ENCODE peak calls at places on chromosomes 4 and X, in nine cellular contexts. D, A, L, C, V, N, P, E and U are unnamed samples.

GRCh38 chr4:2637956-2638552 is 101.6 kb downstream of the FAM193A start:
- DNase-seq in A (no peak), V (no peak), N (no peak), E (no peak), D (no peak), C (no peak), P (no peak), L (no peak), U (peak; percentile 26)

GRCh38 chr4:38189445-38189844 is 229.2 kb downstream of the PTTG2 start:
- DNase-seq in L (no peak), E (peak; percentile 77), A (no peak), C (no peak), D (peak; percentile 91), V (peak; percentile 73), P (peak; percentile 40), N (no peak), U (no peak)

GRCh38 chrX:41238543-41238942 is 95.4 kb upstream of the DDX3X start:
- DNase-seq in L (no peak), A (no peak), E (no peak), N (no peak), C (no peak), D (peak; percentile 55), P (peak; percentile 9), V (no peak), U (no peak)

GRCh38 chr4:52103314-52103713 is 52.2 kb downstream of the SPATA18 start:
- DNase-seq in D (peak; percentile 56), L (peak; percentile 65), P (no peak), C (no peak), E (peak; percentile 18), A (no peak), N (no peak), V (no peak), U (no peak)

GRCh38 chrX:87338510-87338909 is 179.1 kb upstream of the KLHL4 start:
- DNase-seq in A (no peak), C (no peak), V (no peak), D (peak; percentile 0), N (no peak), E (peak; percentile 17), P (no peak), L (peak; percentile 44), U (no peak)

GRCh38 chr4:113935190-113935589 is 44.3 kb downstream of the ARSJ start:
- DNase-seq in D (peak; percentile 43), L (no peak), P (no peak), C (no peak), E (no peak), N (no peak), A (no peak), V (no peak), U (no peak)

GRCh38 chr4:3725936-3726895 is 40.0 kb upstream of the ADRA2C start:
- DNase-seq in C (no peak), D (no peak), L (no peak), E (no peak), V (no peak), P (no peak), A (no peak), N (no peak), U (no peak)

GRCh38 chr4:172356002-172356401 is 542.8 kb downstream of the GALNTL6 start:
- DNase-seq in C (no peak), V (no peak), N (no peak), A (no peak), E (no peak), D (no peak), L (no peak), P (no peak), U (no peak)

GRCh38 chr4:67394771-67395310 is 150.5 kb downstream of the CENPC start:
- DNase-seq in A (no peak), P (no peak), N (no peak), D (no peak), V (no peak), E (no peak), L (no peak), C (no peak), U (no peak)

GRCh38 chrX:119573840-119574393 is 446 bp upstream of the UBE2A start:
- DNase-seq in L (no peak), A (no peak), C (no peak), N (no peak), D (peak; percentile 57), V (peak; percentile 65), E (no peak), P (no peak), U (peak; percentile 17)

GRCh38 chr4:130849985-130850632 is 1754.2 kb downstream of the C4orf33 start:
- DNase-seq in L (no peak), C (no peak), V (no peak), P (no peak), E (no peak), A (no peak), N (no peak), D (no peak), U (no peak)

DNA sequence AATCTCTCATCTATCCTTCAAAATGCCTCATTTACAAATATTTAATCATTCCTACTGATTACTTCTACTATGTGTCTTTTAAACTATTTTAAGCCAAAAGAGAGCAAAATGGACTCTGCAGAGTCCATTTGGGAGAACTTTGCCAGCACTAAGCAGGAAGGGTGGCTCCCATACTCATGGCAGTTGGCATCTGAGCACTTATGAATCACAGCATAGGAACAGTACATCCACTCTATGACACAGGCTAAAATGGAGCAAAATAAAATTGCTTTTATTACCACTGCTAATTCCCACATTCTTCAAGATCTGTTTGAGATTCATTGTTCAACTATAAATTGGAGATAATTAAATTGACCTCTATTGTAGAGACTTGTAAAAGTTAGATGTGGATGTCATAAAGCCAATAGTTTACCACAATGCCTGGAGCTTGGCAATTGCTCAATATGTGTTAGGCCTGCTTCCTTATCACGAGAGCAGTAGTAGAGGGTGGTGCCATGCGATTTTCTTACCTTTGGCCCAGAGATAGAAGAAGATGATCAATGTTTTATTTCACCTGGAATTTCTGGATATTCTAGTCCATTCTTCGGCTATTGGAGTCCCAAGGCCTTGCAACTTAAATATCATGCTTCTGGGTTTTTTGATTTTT is 19.1 kb downstream of the HPGD start:
- DNase-seq in N (no peak), V (no peak), P (no peak), A (no peak), E (no peak), D (peak; percentile 68), L (no peak), C (no peak), U (no peak)
- H3K4me1 ChIP-seq in N (no peaks in the 10 kb centered on the region), V (no peaks in the 10 kb centered on the region), P (peaks cover 18% of the 10 kb centered on the region), A (no peaks in the 10 kb centered on the region), E (no peaks in the 10 kb centered on the region), D (no peaks in the 10 kb centered on the region), L (peaks cover 7% of the 10 kb centered on the region), C (no peaks in the 10 kb centered on the region), U (no peaks in the 10 kb centered on the region)

GRCh38 chr4:185821029-185821419 is 9.0 kb upstream of the SORBS2 start:
- DNase-seq in N (no peak), E (no peak), C (peak; percentile 11), D (no peak), V (no peak), L (no peak), A (no peak), P (no peak), U (no peak)

GRCh38 chr4:185819144-185819543 is 7.2 kb upstream of the SORBS2 start:
- DNase-seq in E (no peak), N (no peak), D (no peak), V (no peak), L (no peak), C (no peak), A (no peak), P (no peak), U (no peak)

GRCh38 chr4:185820119-185821028 is 8.4 kb upstream of the SORBS2 start:
- DNase-seq in L (peak; percentile 26), A (no peak), D (no peak), E (no peak), P (no peak), C (peak; percentile 41), V (no peak), N (peak; percentile 59), U (no peak)

GRCh38 chr4:185813133-185813532 is 1.1 kb upstream of the SORBS2 start:
- DNase-seq in C (no peak), D (no peak), V (no peak), E (no peak), A (no peak), L (no peak), N (no peak), P (no peak), U (no peak)

GRCh38 chr4:185817403-185817818 is 5.4 kb upstream of the SORBS2 start:
- DNase-seq in V (no peak), L (no peak), D (no peak), E (no peak), P (no peak), A (no peak), N (peak; percentile 64), C (no peak), U (peak; percentile 66)
- H3K4me3 ChIP-seq in V (no peak overlapping the region), L (no peak overlapping the region), D (no peak overlapping the region), E (no peak overlapping the region), P (no peak overlapping the region), A (no peak overlapping the region), N (no peak overlapping the region), C (no peak overlapping the region), U (peak overlapping the region; percentile 17)

GRCh38 chr4:17810260-17811077 is at the start of the genes DCAF16 and NCAPG:
- DNase-seq in P (peak; percentile 87), C (peak; percentile 97), A (peak; percentile 98), V (peak; percentile 100), E (peak; percentile 89), L (peak; percentile 99), N (peak; percentile 100), D (peak; percentile 100), U (peak; percentile 99)
- H3K4me1 ChIP-seq in P (peaks cover 17% of the 10 kb centered on the region), C (peaks cover 35% of the 10 kb centered on the region), A (peaks cover 41% of the 10 kb centered on the region), V (no peaks in the 10 kb centered on the region), E (peaks cover 8% of the 10 kb centered on the region), L (peaks cover 40% of the 10 kb centered on the region), N (peaks cover 2% of the 10 kb centered on the region), D (peaks cover 61% of the 10 kb centered on the region), U (peaks cover 55% of the 10 kb centered on the region)

DNA sequence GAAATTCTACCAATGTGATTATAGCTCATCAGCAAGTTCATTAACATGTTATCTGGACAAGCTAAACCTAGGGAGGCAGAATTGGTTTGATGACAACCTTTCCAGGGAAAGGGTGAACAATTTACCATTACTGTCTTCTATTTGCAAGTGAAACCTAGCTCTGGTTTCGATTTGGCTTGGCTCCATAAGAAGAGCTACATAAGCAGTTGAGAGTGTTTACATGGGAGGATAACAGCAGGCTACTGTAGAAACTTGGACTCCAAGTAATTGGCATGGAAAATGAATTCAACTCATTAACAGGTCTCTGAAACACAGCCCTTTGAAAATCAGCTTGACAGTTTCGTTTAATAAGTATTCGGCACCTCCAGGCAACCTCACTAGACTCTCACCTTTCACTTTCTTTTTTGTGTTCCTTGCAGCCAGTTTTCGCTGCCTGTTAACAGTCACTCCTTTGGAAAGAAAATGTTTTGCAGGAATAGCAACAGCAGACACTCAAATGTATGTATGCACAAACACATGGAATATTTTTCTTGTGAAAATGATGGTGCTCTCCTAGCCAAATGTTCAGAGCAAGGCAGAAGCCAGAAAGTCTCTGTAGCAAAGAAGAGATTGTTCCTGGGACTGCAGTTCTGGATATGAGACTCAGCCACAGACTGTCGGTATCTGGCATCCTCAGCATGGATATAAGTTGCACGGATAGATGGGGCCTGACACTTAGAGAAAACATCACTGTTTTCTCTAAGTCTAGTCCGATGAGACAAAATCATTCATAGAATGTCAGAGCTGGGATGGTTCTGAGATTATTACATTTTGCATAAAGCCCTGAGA is 27.5 kb downstream of the POU3F4 start:
- DNase-seq in P (no peak), L (no peak), E (no peak), V (no peak), D (no peak), C (no peak), A (no peak), N (no peak), U (no peak)
- H3K4me3 ChIP-seq in P (no peak overlapping the region), L (no peak overlapping the region), E (peak overlapping the region; percentile 28), V (no peak overlapping the region), D (no peak overlapping the region), C (peak overlapping the region; percentile 31), A (no peak overlapping the region), N (peak overlapping the region; percentile 22), U (peak overlapping the region; percentile 17)

GRCh38 chrX:65598559-65599147 is 64.1 kb upstream of the LAS1L start:
- DNase-seq in V (no peak), N (no peak), A (no peak), C (no peak), P (no peak), E (no peak), L (no peak), D (no peak), U (no peak)
- H3K4me1 ChIP-seq in V (peaks cover 8% of the 10 kb centered on the region), N (peaks cover 11% of the 10 kb centered on the region), A (peaks cover 81% of the 10 kb centered on the region), C (peaks cover 33% of the 10 kb centered on the region), P (peaks cover 16% of the 10 kb centered on the region), E (no peaks in the 10 kb centered on the region), L (no peaks in the 10 kb centered on the region), D (peaks cover 27% of the 10 kb centered on the region), U (peaks cover 47% of the 10 kb centered on the region)